ENCODE peak calls at places on chromosomes 12 and 14, in ten cellular contexts. G is GM10248, Q is right lobe of liver, F is fibroblast of villous mesenchyme, B is dorsolateral prefrontal cortex, W is A549, D is thoracic aorta, U is AG04449, V is RWPE1, H is fibroblast of pulmonary artery. S is an unnamed sample.
A peak's percentile ranks its signal among the peaks of the same experiment; 100 is the strongest.

GRCh38 chr12:66438601-66439000 is 136.3 kb downstream of the HELB start:
- DNase-seq in G (no peak), Q (no peak), F (peak; percentile 53), B (no peak), W (no peak), D (no peak), U (no peak), V (no peak), H (peak; percentile 9), S (no peak)

GRCh38 chr14:44339256-44339655 is 167.8 kb downstream of the FSCB start:
- DNase-seq in G (no peak), Q (no peak), F (no peak), B (no peak), W (no peak), D (no peak), U (no peak), V (no peak), H (peak; percentile 3), S (no peak)

GRCh38 chr12:54159140-54159539 is 29.6 kb downstream of the SMUG1 start:
- DNase-seq in G (peak; percentile 75), Q (no peak), F (no peak), B (no peak), W (no peak), D (no peak), U (no peak), V (peak; percentile 21), H (no peak), S (no peak)

GRCh38 chr12:79557690-79558315 is 133.0 kb downstream of the PAWR start:
- DNase-seq in G (no peak), Q (no peak), F (peak; percentile 44), B (no peak), W (no peak), D (no peak), U (no peak), V (no peak), H (no peak), S (no peak)

GRCh38 chr12:25785164-25785563 is 173.3 kb upstream of the RASSF8 start:
- DNase-seq in G (no peak), Q (no peak), F (no peak), B (no peak), W (no peak), D (no peak), U (no peak), V (no peak), H (no peak), S (no peak)

GRCh38 chr14:60116181-60116580 is 24.5 kb downstream of the PCNX4 start:
- DNase-seq in G (no peak), Q (no peak), F (peak; percentile 92), B (no peak), W (no peak), D (no peak), U (no peak), V (peak; percentile 5), H (no peak), S (no peak)

GRCh38 chr12:56722832-56723231 is 2.3 kb downstream of the NACA start:
- DNase-seq in G (no peak), Q (no peak), F (no peak), B (no peak), W (no peak), D (no peak), U (no peak), V (no peak), H (no peak), S (no peak)

GRCh38 chr12:111598637-111599458 is at the start of gene ATXN2:
- DNase-seq in G (peak; percentile 90), Q (peak; percentile 74), F (peak; percentile 64), B (peak; percentile 55), W (no peak), D (peak; percentile 4), U (no peak), V (peak; percentile 81), H (no peak), S (no peak)

GRCh38 chr14:51860836-51861583 is 598 bp downstream of the GNG2 start:
- DNase-seq in G (no peak), Q (no peak), F (peak; percentile 33), B (no peak), W (no peak), D (no peak), U (no peak), V (no peak), H (peak; percentile 32), S (no peak)

GRCh38 chr12:51025182-51025747 is 919 bp downstream of the SLC11A2 start:
- DNase-seq in G (no peak), Q (no peak), F (no peak), B (no peak), W (no peak), D (no peak), U (no peak), V (no peak), H (no peak), S (no peak)

GRCh38 chr14:23182372-23183014 is 967 bp downstream of the SLC7A8 start:
- DNase-seq in G (no peak), Q (no peak), F (no peak), B (peak; percentile 86), W (no peak), D (no peak), U (no peak), V (peak; percentile 68), H (no peak), S (no peak)

GRCh38 chr14:68884031-68885030 is 91.5 kb upstream of the ZFP36L1 start:
- DNase-seq in G (no peak), Q (peak; percentile 89), F (peak; percentile 50), B (no peak), W (peak; percentile 87), D (peak; percentile 60), U (peak; percentile 60), V (peak; percentile 62), H (peak; percentile 88), S (peak; percentile 72)

DNA sequence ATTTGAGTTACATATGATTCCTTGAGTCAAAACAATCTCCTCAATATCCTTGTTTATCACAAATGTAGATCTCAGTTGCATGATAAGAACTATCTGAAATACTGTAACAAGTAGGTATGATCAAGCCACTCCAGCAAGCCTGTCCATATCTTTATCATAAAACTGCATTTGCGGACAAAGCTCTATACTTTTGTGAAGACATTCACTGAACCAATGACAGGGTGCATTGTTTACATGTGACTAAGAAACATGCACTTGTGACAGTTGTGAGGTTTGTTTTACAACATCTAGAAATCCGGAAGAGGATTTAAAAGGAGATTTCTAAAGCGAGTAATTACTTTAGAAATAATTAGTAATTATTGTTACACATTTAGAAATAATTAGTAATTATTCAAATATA is 111.7 kb downstream of the PPP2R5E start:
- DNase-seq in G (no peak), Q (no peak), F (no peak), B (no peak), W (no peak), D (no peak), U (no peak), V (no peak), H (no peak), S (no peak)
- TF ChIP-seq CTCF in G (no peak), Q (no peak), F (no peak), B (no peak), W (no peak), D (no peak), U (no peak), V (no peak), H (no peak), S (no peak)

DNA sequence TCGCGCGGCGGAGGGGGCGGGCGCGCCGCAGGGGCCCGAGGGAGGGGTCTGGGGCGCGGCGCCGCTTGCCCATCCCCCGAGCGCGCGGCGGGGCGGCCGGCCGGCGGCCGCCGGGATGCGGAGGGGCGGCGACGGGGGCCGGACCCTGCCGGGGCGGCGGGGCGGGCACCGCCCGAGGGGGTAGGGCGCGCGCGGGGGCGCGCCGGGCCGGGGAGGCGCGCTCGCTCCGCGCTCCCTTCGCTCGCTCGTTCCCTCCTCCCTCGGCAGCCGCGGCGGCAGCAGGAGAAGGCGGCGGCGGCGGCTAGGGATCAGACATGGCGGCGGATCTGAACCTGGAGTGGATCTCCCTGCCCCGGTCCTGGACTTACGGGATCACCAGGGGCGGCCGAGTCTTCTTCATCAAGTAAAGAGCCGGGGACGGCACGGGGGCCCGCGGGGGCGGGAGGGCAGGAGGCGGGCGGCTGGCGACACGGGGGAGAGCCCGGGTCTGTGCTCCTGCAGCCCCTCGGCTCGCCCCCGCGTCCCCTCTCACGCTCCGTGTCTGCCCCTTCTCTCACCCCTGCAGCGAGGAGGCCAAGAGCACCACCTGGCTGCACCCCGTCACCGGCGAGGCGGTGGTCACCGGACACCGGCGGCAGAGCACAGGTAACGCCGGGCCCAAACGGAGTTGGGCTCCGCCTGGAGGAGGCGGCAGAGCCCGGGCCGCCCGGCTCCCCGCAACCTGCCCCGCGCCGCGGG is at the start of gene PLEKHA5:
- DNase-seq in G (peak; percentile 29), Q (peak; percentile 84), F (peak; percentile 70), B (peak; percentile 71), W (peak; percentile 64), D (peak; percentile 16), U (no peak), V (peak; percentile 47), H (peak; percentile 72), S (no peak)
- TF ChIP-seq CTCF in G (no peak), Q (no peak), F (no peak), B (no peak), W (peak; percentile 31), D (no peak), U (peak; percentile 15), V (no peak), H (no peak), S (peak; percentile 17)

GRCh38 chr12:48536602-48537001 is 11.2 kb downstream of the OR8S1 start:
- DNase-seq in G (no peak), Q (no peak), F (no peak), B (no peak), W (no peak), D (no peak), U (no peak), V (no peak), H (no peak), S (no peak)

DNA sequence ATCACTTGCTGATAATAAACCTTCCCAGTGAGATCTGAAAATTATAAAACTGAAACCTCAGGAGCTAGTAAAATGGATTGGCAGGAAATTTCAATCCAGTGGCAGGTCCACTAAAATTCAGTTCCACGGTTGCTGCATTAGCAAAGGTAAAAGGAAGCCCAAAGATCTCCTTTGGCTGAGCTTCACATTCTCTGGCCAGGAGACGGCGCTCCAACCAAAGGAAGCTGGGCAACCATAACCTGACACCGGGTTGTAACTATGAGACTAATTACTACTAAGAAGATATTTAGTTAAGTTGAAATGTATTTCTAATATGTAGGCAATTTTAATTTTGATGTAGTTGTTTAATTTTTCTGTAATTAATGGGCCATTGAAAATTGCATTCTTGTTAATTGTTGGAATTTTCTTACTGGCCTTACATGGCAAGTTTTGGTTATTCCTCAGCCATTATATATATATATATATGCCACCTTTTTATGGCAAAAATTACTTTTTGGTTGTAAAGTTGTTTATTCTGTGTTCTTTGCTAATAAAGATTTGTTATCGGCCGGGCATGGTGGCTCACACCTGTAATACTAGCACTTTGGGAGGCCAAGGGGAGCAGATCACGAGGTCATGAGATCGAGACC is 17.0 kb downstream of the OR8S1 start:
- DNase-seq in G (peak; percentile 42), Q (no peak), F (peak; percentile 38), B (no peak), W (peak; percentile 59), D (no peak), U (no peak), V (peak; percentile 36), H (peak; percentile 49), S (peak; percentile 3)
- TF ChIP-seq CTCF in G (peak; percentile 54), Q (peak; percentile 37), F (peak; percentile 70), B (peak; percentile 43), W (peak; percentile 73), D (no peak), U (peak; percentile 56), V (peak; percentile 50), H (peak; percentile 93), S (peak; percentile 86)

GRCh38 chr14:89108608-89109007 is 284.2 kb downstream of the TTC8 start:
- DNase-seq in G (no peak), Q (no peak), F (no peak), B (no peak), W (no peak), D (no peak), U (no peak), V (no peak), H (no peak), S (no peak)
- TF ChIP-seq CTCF in G (no peak), Q (no peak), F (no peak), B (no peak), W (no peak), D (no peak), U (no peak), V (no peak), H (no peak), S (no peak)